ENCODE peak calls at places on chromosomes 11 and 22, in nine cellular contexts. U is hepatocyte, R is GM23248, W is GM23338, S is HCT116, V is neural progenitor cell, H is PC-3, X is SK-N-SH, T is OCI-LY7. B is an unnamed sample.

GRCh38 chr11:107293677-107294344 is 163.8 kb downstream of the CWF19L2 start:
- DNase-seq in W (peak; percentile 86), U (no peak), T (no peak), X (no peak), S (no peak), H (no peak), V (peak; percentile 9), R (no peak), B (no peak)

GRCh38 chr11:93537767-93538261 is 5.4 kb downstream of the SMCO4 start:
- DNase-seq in H (peak; percentile 21), R (peak; percentile 52), T (no peak), U (peak; percentile 45), S (no peak), X (no peak), V (no peak), W (no peak), B (no peak)

GRCh38 chr11:72238492-72239295 is 5.3 kb downstream of the PHOX2A start:
- DNase-seq in U (no peak), R (no peak), W (peak; percentile 32), V (no peak), T (no peak), S (no peak), H (no peak), X (peak; percentile 63), B (no peak)

GRCh38 chr11:79006854-79007253 is 432.2 kb upstream of the NARS2 start:
- DNase-seq in W (no peak), T (no peak), U (no peak), R (no peak), S (no peak), V (no peak), X (no peak), H (no peak), B (no peak)

GRCh38 chr22:45997077-45997774 is 20.3 kb upstream of the WNT7B start:
- DNase-seq in S (no peak), U (peak; percentile 69), V (peak; percentile 62), H (peak; percentile 64), T (peak; percentile 75), W (peak; percentile 37), X (no peak), R (peak; percentile 97), B (peak; percentile 34)

GRCh38 chr11:117859713-117860112 is 16.7 kb downstream of the FXYD6 start:
- DNase-seq in T (no peak), U (no peak), S (no peak), H (no peak), W (no peak), V (no peak), X (no peak), R (no peak), B (no peak)

GRCh38 chr11:115504279-115505158 is at the start of gene CADM1:
- DNase-seq in H (peak; percentile 74), V (peak; percentile 99), W (peak; percentile 98), X (peak; percentile 96), S (no peak), U (peak; percentile 98), T (peak; percentile 98), R (peak; percentile 85), B (peak; percentile 97)

GRCh38 chr11:61756452-61757212 is 4.2 kb downstream of the MYRF start:
- DNase-seq in H (peak; percentile 65), R (no peak), W (no peak), V (no peak), X (no peak), T (no peak), U (peak; percentile 88), S (peak; percentile 56), B (no peak)

GRCh38 chr11:118536726-118537125 is 5.7 kb downstream of the TMEM25 start:
- DNase-seq in V (no peak), U (no peak), X (no peak), W (no peak), S (no peak), H (no peak), R (peak; percentile 36), T (no peak), B (no peak)

GRCh38 chr11:87298155-87298554 is 260.4 kb downstream of the TMEM135 start:
- DNase-seq in V (no peak), X (no peak), W (no peak), S (no peak), T (no peak), U (no peak), R (no peak), H (no peak), B (no peak)

DNA sequence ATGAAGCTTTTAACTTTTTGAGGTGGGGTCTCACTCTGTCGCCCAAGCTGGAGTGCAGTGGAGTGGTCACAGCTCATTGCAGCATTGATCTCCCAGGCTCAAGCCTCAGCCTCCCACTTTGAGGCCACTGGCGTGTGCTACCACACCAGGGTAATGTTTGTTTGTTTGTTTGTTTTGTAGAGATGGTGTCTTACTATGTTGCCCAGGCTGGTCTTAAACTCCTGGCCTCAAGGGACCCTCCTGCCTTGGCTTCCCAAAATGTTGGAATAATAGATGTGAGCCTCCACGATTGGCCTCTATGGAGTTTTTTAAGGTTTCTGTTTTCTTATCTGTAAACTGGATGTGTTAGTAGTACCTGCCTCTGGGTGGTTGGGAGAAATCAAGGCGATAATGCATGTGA is 41.4 kb downstream of the MED15 start:
- DNase-seq in T (no peak), U (no peak), X (no peak), H (no peak), W (no peak), V (no peak), S (no peak), R (no peak), B (no peak)
- H3K27ac ChIP-seq in T (no peak overlapping the region), U (peak overlapping the region; percentile 96), X (peak overlapping the region; percentile 64), H (no peak overlapping the region), W (no peak overlapping the region), V (no peak overlapping the region), S (no peak overlapping the region), R (peak overlapping the region; percentile 95), B (no peak overlapping the region)

GRCh38 chr11:57150454-57150917 is 31.3 kb upstream of the LRRC55 start:
- DNase-seq in U (peak; percentile 35), R (peak; percentile 30), X (peak; percentile 41), S (no peak), W (no peak), H (no peak), T (no peak), V (no peak), B (no peak)
- TF ChIP-seq EZH2phosphoT487 in U (no peak), R (no peak), X (no peak), S (no peak), W (no peak), H (no peak), T (no peak), V (no peak), B (no peak)

GRCh38 chr11:123191939-123192338 is 3.1 kb downstream of the CLMP start:
- DNase-seq in S (no peak), V (no peak), X (no peak), H (no peak), T (no peak), R (peak; percentile 3), W (no peak), U (no peak), B (no peak)

GRCh38 chr11:123194308-123195181 is 503 bp downstream of the CLMP start:
- DNase-seq in H (peak; percentile 70), T (no peak), S (no peak), X (peak; percentile 86), R (peak; percentile 70), V (peak; percentile 72), U (peak; percentile 49), W (peak; percentile 77), B (no peak)

GRCh38 chr11:123196060-123196714 is 1.1 kb upstream of the CLMP start:
- DNase-seq in W (peak; percentile 84), H (no peak), R (no peak), V (peak; percentile 40), U (no peak), X (no peak), S (no peak), T (no peak), B (no peak)

GRCh38 chr11:123195182-123196059 is at the start of gene CLMP:
- DNase-seq in R (peak; percentile 89), U (peak; percentile 81), V (peak; percentile 71), T (no peak), H (peak; percentile 62), W (peak; percentile 86), S (no peak), X (peak; percentile 91), B (no peak)

DNA sequence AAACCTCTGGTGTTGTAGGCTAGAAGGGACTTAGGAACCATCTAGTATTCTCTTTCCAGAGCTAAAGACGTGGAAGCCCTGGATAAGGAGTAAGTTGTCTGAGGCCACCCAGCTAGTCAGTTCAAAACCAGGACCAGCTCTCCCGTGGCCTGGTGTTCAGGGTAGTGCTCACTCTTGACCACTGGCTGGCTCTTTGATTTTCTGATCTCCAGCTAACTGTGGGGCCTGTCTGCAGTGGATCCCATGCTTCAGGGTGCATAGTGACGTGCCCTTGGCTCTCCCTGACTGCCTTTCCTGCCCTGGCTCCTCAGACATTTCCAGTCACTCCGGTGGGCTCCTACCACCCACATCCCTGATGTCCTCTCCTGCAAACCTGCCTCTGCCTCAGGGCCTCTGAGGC is 1.3 kb downstream of the CLMP start:
- DNase-seq in V (no peak), H (no peak), T (no peak), U (no peak), S (no peak), W (no peak), X (peak; percentile 52), R (peak; percentile 55), B (no peak)
- H3K27ac ChIP-seq in V (no peak overlapping the region), H (no peak overlapping the region), T (no peak overlapping the region), U (peak overlapping the region; percentile 96), S (no peak overlapping the region), W (no peak overlapping the region), X (peak overlapping the region; percentile 81), R (peak overlapping the region; percentile 93), B (no peak overlapping the region)

DNA sequence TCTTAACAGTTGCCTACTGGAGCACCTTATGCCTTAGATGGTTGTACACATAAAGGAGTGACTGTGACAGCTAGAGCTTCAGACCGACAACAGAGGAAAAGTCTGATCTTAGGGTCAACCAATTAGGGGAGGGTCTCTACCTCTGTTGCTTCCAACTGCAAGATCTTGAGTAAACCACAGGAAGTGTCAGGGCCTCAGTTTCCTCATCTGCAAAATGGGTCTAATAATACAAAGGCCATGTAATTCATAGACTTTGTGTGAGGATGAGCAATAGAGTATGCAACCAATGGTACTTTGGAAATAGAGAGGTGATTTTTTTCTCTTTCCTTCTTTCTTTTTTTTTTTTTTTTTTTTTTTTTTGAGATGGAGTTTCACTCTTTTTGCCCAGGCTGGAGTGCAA is 16.4 kb upstream of the ANO1 start:
- DNase-seq in R (no peak), W (no peak), X (no peak), V (no peak), U (no peak), S (no peak), T (no peak), H (no peak), B (no peak)
- TF ChIP-seq EZH2phosphoT487 in R (no peak), W (no peak), X (no peak), V (no peak), U (no peak), S (no peak), T (no peak), H (no peak), B (no peak)